ENCODE peak calls at places on chromosomes 7 and 10, in five cellular contexts. E is HepG2, S is NT2/D1, M is H1, J is GM12878. O is an unnamed sample.
A peak's percentile ranks its signal among the peaks of the same experiment; 100 is the strongest.

GRCh38 chr7:37719077-37719476 is 35.5 kb downstream of the GPR141 start:
- DNase-seq in E (no peak), S (no peak), M (no peak), J (no peak), O (no peak)

GRCh38 chr7:46558482-46559193 is 637.6 kb upstream of the IGFBP3 start:
- DNase-seq in E (no peak), S (no peak), M (no peak), J (no peak), O (no peak)

GRCh38 chr7:156479596-156479995 is 161.0 kb upstream of the RNF32 start:
- DNase-seq in E (no peak), S (no peak), M (no peak), J (no peak), O (no peak)

GRCh38 chr10:266974-267425 is 131.7 kb downstream of the ZMYND11 start:
- DNase-seq in E (no peak), S (no peak), M (no peak), J (peak; percentile 23), O (no peak)

GRCh38 chr7:25985196-25985595 is 166.8 kb upstream of the NFE2L3 start:
- DNase-seq in E (no peak), S (no peak), M (no peak), J (no peak), O (no peak)

GRCh38 chr10:101940916-101941315 is 97.3 kb upstream of the KCNIP2 start:
- DNase-seq in E (no peak), S (no peak), M (no peak), J (no peak), O (no peak)

GRCh38 chr7:124996778-124997177 is 67.2 kb upstream of the POT1 start:
- DNase-seq in E (peak; percentile 9), S (no peak), M (peak; percentile 9), J (no peak), O (no peak)

GRCh38 chr10:130899856-130900255 is 411.7 kb downstream of the TCERG1L start:
- DNase-seq in E (no peak), S (no peak), M (no peak), J (no peak), O (no peak)

GRCh38 chr10:111677747-111678146 is 505.8 kb downstream of the GPAM start:
- DNase-seq in E (no peak), S (no peak), M (no peak), J (no peak), O (no peak)

GRCh38 chr7:43764807-43765491 is 6.5 kb downstream of the BLVRA start:
- DNase-seq in E (peak; percentile 71), S (no peak), M (no peak), J (no peak), O (no peak)

GRCh38 chr10:17238445-17239275 is 10.6 kb downstream of the VIM start:
- DNase-seq in E (no peak), S (no peak), M (no peak), J (no peak), O (no peak)

GRCh38 chr7:42876182-42877068 is 35.4 kb downstream of the C7orf25 start:
- DNase-seq in E (peak; percentile 42), S (peak; percentile 78), M (no peak), J (no peak), O (peak; percentile 65)

GRCh38 chr7:127881564-127881963 is 149.7 kb downstream of the LRRC4 start:
- DNase-seq in E (no peak), S (no peak), M (no peak), J (no peak), O (no peak)

GRCh38 chr10:12471135-12471534 is 121.8 kb downstream of the CAMK1D start:
- DNase-seq in E (no peak), S (no peak), M (no peak), J (no peak), O (no peak)

GRCh38 chr10:124860426-124860825 is 58.8 kb downstream of the ABRAXAS2 start:
- DNase-seq in E (no peak), S (no peak), M (no peak), J (no peak), O (no peak)

GRCh38 chr7:105127179-105127578 is 113.2 kb downstream of the KMT2E start:
- DNase-seq in E (no peak), S (no peak), M (no peak), J (no peak), O (no peak)

GRCh38 chr7:157493776-157494175 is 157.0 kb downstream of the DNAJB6 start:
- DNase-seq in E (no peak), S (no peak), M (no peak), J (no peak), O (no peak)

GRCh38 chr10:230758-231157 is 95.5 kb downstream of the ZMYND11 start:
- DNase-seq in E (peak; percentile 15), S (no peak), M (no peak), J (no peak), O (peak; percentile 16)

GRCh38 chr7:134601459-134601858 is 45.2 kb upstream of the BPGM start:
- DNase-seq in E (no peak), S (no peak), M (no peak), J (no peak), O (no peak)

GRCh38 chr7:134599371-134599770 is 47.3 kb upstream of the BPGM start:
- DNase-seq in E (no peak), S (no peak), M (no peak), J (no peak), O (no peak)

GRCh38 chr7:134605978-134606923 is 40.4 kb upstream of the BPGM start:
- DNase-seq in E (peak; percentile 31), S (peak; percentile 35), M (no peak), J (no peak), O (peak; percentile 81)

DNA sequence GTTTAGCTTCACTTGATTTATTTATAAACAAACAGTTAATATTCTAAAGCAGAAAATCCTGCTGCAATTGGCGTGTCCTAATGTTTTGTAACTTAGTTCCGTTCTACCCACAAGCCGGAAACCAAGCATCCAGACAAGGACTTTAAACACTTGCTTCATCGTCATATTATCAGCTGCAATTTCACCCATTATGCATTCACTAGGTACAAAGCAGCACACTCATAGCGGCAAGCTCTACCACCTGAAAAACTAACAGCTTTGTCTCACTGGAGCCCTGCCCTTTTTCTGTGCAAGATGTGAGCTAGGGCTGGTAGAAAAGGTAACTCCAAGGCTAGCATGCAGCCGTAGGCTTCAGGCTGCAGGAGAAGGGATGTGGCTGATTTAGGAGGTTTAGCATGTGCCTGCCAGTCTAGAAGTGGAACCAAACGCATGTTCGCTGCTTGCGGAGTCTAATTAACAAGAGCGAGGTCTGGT is 43.7 kb upstream of the BPGM start:
- DNase-seq in E (peak; percentile 76), S (no peak), M (no peak), J (no peak), O (no peak)
- TF ChIP-seq SUZ12 in E (no peak), S (no peak), M (no peak), J (no peak), O (no peak)

GRCh38 chr7:143882611-143883078 is 19.3 kb downstream of the TCAF1 start:
- DNase-seq in E (peak; percentile 79), S (no peak), M (no peak), J (no peak), O (no peak)
- TF ChIP-seq SUZ12 in E (no peak), S (no peak), M (no peak), J (no peak), O (no peak)

GRCh38 chr7:158740013-158740656 is 35.5 kb upstream of the NCAPG2 start:
- DNase-seq in E (no peak), S (no peak), M (no peak), J (no peak), O (no peak)
- TF ChIP-seq SUZ12 in E (no peak), S (no peak), M (no peak), J (no peak), O (no peak)

GRCh38 chr7:92639956-92640355 is 49.8 kb upstream of the FAM133B start:
- DNase-seq in E (no peak), S (no peak), M (no peak), J (no peak), O (no peak)

GRCh38 chr7:92639213-92639896 is 49.2 kb upstream of the FAM133B start:
- DNase-seq in E (no peak), S (no peak), M (no peak), J (no peak), O (no peak)

GRCh38 chr7:92643821-92644220 is 53.6 kb upstream of the FAM133B start:
- DNase-seq in E (no peak), S (no peak), M (no peak), J (no peak), O (no peak)

GRCh38 chr7:92644406-92645113 is 54.4 kb upstream of the FAM133B start:
- DNase-seq in E (no peak), S (no peak), M (no peak), J (no peak), O (no peak)

GRCh38 chr7:92641921-92642511 is 51.8 kb upstream of the FAM133B start:
- DNase-seq in E (no peak), S (no peak), M (no peak), J (no peak), O (no peak)
- TF ChIP-seq SUZ12 in E (no peak), S (no peak), M (no peak), J (no peak), O (no peak)

GRCh38 chr7:39357648-39358047 is 208.6 kb upstream of the YAE1 start:
- DNase-seq in E (no peak), S (peak; percentile 52), M (no peak), J (no peak), O (peak; percentile 48)
- TF ChIP-seq SUZ12 in E (no peak), S (no peak), M (no peak), J (no peak), O (no peak)

GRCh38 chr10:126738001-126738400 is 67.5 kb upstream of the C10orf90 start:
- DNase-seq in E (no peak), S (no peak), M (no peak), J (no peak), O (no peak)
- TF ChIP-seq SUZ12 in E (no peak), S (no peak), M (no peak), J (no peak), O (no peak)

DNA sequence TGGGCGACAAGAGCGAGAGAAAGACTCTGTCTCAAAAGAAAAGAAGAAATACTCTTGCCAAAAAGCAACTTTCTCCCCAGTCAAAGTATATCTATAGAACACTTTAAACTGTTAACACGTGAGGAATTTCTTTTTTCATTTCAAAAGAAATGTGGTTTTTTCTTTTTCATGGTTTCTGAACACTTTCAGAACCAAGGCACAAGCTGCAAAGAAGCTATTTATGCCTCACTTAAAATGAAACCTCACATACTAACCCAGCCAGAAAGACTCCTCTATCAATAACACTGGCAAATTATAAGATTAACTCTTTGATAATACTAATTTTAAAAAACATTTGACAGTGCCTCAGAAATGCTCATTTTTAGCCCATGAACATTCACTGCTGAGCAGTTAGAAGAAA is 20.9 kb downstream of the TBX20 start:
- DNase-seq in E (no peak), S (no peak), M (no peak), J (no peak), O (no peak)
- TF ChIP-seq SUZ12 in E (no peak), S (no peak), M (no peak), J (no peak), O (no peak)

O was measured in HEK293T.